ENCODE peak calls at places on chromosomes 6 and 20, in eight cellular contexts. Z is left cardiac atrium, V is non-pigmented ciliary epithelial cell, N is AG09319, Q is NCI-H345, J is amniotic stem cell, P is transverse colon, S is brain microvascular endothelial cell. M is an unnamed sample.

GRCh38 chr6:66496659-66497058 is 789.6 kb upstream of the EYS start:
- DNase-seq in Z (no peak), J (no peak), V (no peak), P (no peak), N (no peak), S (no peak), Q (peak; percentile 7), M (peak; percentile 16)

GRCh38 chr6:69768664-69769063 is 28.1 kb downstream of the LMBRD1 start:
- DNase-seq in Z (no peak), V (no peak), Q (no peak), S (no peak), N (no peak), P (no peak), J (no peak), M (no peak)

GRCh38 chr6:136059308-136059707 is 190.8 kb downstream of the MTFR2 start:
- DNase-seq in P (peak; percentile 9), Z (no peak), N (no peak), S (no peak), V (no peak), J (no peak), Q (no peak), M (no peak)

GRCh38 chr6:17583811-17584210 is 16.3 kb upstream of the FAM8A1 start:
- DNase-seq in J (no peak), S (peak; percentile 72), Z (peak; percentile 31), N (no peak), P (no peak), V (no peak), Q (peak; percentile 40), M (no peak)

GRCh38 chr6:93787841-93788240 is 368.5 kb upstream of the EPHA7 start:
- DNase-seq in Q (no peak), P (no peak), S (peak; percentile 79), V (peak; percentile 42), N (no peak), J (no peak), Z (no peak), M (no peak)

GRCh38 chr6:139080255-139080920 is 51.8 kb downstream of the ABRACL start:
- DNase-seq in Z (no peak), P (no peak), V (no peak), N (no peak), S (peak; percentile 4), Q (no peak), J (no peak), M (no peak)

GRCh38 chr20:34426026-34426425 is 63.0 kb downstream of the ITCH start:
- DNase-seq in P (no peak), N (no peak), Z (no peak), J (no peak), S (no peak), V (no peak), Q (no peak), M (no peak)

GRCh38 chr6:134870677-134871498 is 79.0 kb downstream of the ALDH8A1 start:
- DNase-seq in J (no peak), P (peak; percentile 29), Q (peak; percentile 50), S (no peak), Z (no peak), N (no peak), V (no peak), M (peak; percentile 30)

GRCh38 chr6:106509420-106510089 is 119.7 kb downstream of the RTN4IP1 start:
- DNase-seq in P (no peak), Q (no peak), Z (no peak), J (no peak), S (peak; percentile 29), V (no peak), N (no peak), M (no peak)

GRCh38 chr6:31920803-31921202 is 6.7 kb upstream of the C2 start:
- DNase-seq in S (no peak), V (no peak), Q (no peak), P (no peak), N (no peak), J (no peak), Z (no peak), M (no peak)

GRCh38 chr6:110232456-110232855 is 52.2 kb downstream of the CDC40 start:
- DNase-seq in P (no peak), Z (no peak), Q (no peak), V (no peak), S (no peak), J (peak; percentile 6), N (peak; percentile 35), M (no peak)

GRCh38 chr6:118893095-118893881 is 664 bp upstream of the ASF1A start:
- DNase-seq in P (peak; percentile 50), J (peak; percentile 50), Q (peak; percentile 73), N (no peak), Z (no peak), S (peak; percentile 66), V (no peak), M (peak; percentile 62)

GRCh38 chr6:135094403-135094821 is 39.8 kb upstream of the HBS1L start:
- DNase-seq in J (no peak), Z (no peak), P (no peak), N (no peak), Q (no peak), S (no peak), V (no peak), M (no peak)

GRCh38 chr6:33655155-33655554 is 34.0 kb downstream of the ITPR3 start:
- DNase-seq in S (no peak), P (no peak), Q (no peak), N (peak; percentile 42), J (no peak), Z (no peak), V (no peak), M (peak; percentile 40)

GRCh38 chr6:130376921-130377320 is 11.1 kb downstream of the TMEM200A start:
- DNase-seq in Q (no peak), V (no peak), S (no peak), Z (no peak), J (no peak), P (no peak), N (no peak), M (no peak)

GRCh38 chr6:72553531-72554202 is 68.2 kb upstream of the KCNQ5 start:
- DNase-seq in Z (no peak), P (no peak), S (peak; percentile 87), Q (peak; percentile 68), J (peak; percentile 71), N (peak; percentile 71), V (peak; percentile 84), M (peak; percentile 18)

GRCh38 chr6:42140756-42141602 is 1.4 kb downstream of the C6orf132 start:
- DNase-seq in V (no peak), J (no peak), P (no peak), N (no peak), Q (no peak), S (no peak), Z (no peak), M (no peak)

GRCh38 chr6:18192026-18192425 is 36.8 kb downstream of the KDM1B start:
- DNase-seq in N (no peak), V (no peak), S (no peak), J (no peak), P (no peak), Q (no peak), Z (no peak), M (no peak)

GRCh38 chr20:6074145-6074561 is 20.3 kb upstream of the LRRN4 start:
- DNase-seq in J (no peak), V (no peak), N (no peak), S (no peak), Z (no peak), P (no peak), Q (peak; percentile 9), M (no peak)

GRCh38 chr6:44397424-44398169 is 10.1 kb downstream of the CDC5L start:
- DNase-seq in N (no peak), Q (no peak), S (no peak), V (no peak), P (no peak), J (no peak), Z (no peak), M (no peak)

GRCh38 chr6:1312444-1313363 is 806 bp downstream of the FOXQ1 start:
- DNase-seq in S (no peak), Q (no peak), Z (no peak), V (no peak), N (no peak), J (no peak), P (no peak), M (no peak)

GRCh38 chr6:48542191-48542590 is 431.2 kb upstream of the PTCHD4 start:
- DNase-seq in N (no peak), J (no peak), S (no peak), Z (no peak), V (no peak), Q (no peak), P (no peak), M (peak; percentile 75)

GRCh38 chr6:148530394-148530923 is 187.8 kb downstream of the SASH1 start:
- DNase-seq in P (no peak), Q (no peak), V (peak; percentile 80), J (peak; percentile 80), S (peak; percentile 92), N (peak; percentile 62), Z (no peak), M (no peak)

GRCh38 chr6:165634076-165634475 is 29.0 kb downstream of the PDE10A start:
- DNase-seq in V (no peak), P (no peak), J (no peak), Q (no peak), Z (no peak), N (no peak), S (no peak), M (no peak)

GRCh38 chr6:27495386-27496135 is 22.7 kb upstream of the ZNF184 start:
- DNase-seq in Z (peak; percentile 60), P (no peak), J (peak; percentile 70), Q (no peak), N (peak; percentile 72), S (peak; percentile 92), V (no peak), M (peak; percentile 78)

GRCh38 chr6:167588181-167588919 is 238.4 kb upstream of the AFDN start:
- DNase-seq in N (no peak), Q (no peak), Z (no peak), S (peak; percentile 42), P (no peak), J (no peak), V (no peak), M (no peak)

GRCh38 chr6:63351995-63352586 is 32.3 kb upstream of the LGSN start:
- DNase-seq in S (no peak), Z (no peak), P (no peak), N (peak; percentile 27), V (peak; percentile 20), Q (peak; percentile 5), J (no peak), M (peak; percentile 68)

GRCh38 chr6:98335594-98335993 is 498.8 kb upstream of the POU3F2 start:
- DNase-seq in Q (peak; percentile 52), S (no peak), V (no peak), N (no peak), J (no peak), Z (no peak), P (no peak), M (no peak)

GRCh38 chr6:5422321-5422915 is 161.1 kb downstream of the FARS2 start:
- DNase-seq in P (peak; percentile 12), Q (no peak), V (peak; percentile 13), N (peak; percentile 2), J (peak; percentile 5), S (peak; percentile 47), Z (no peak), M (peak; percentile 3)

GRCh38 chr6:105600342-105601293 is 197.7 kb upstream of the PREP start:
- DNase-seq in V (peak; percentile 89), Z (no peak), N (no peak), P (no peak), Q (no peak), S (peak; percentile 88), J (peak; percentile 23), M (peak; percentile 77)

GRCh38 chr6:108030223-108030622 is 44.3 kb downstream of the OSTM1 start:
- DNase-seq in P (no peak), Q (peak; percentile 8), V (no peak), Z (no peak), S (no peak), J (no peak), N (no peak), M (no peak)

GRCh38 chr20:44650777-44651493 is 564 bp downstream of the ADA start:
- DNase-seq in P (no peak), N (no peak), Z (peak; percentile 40), S (no peak), J (no peak), V (no peak), Q (no peak), M (no peak)

GRCh38 chr6:169211881-169212280 is 41.8 kb downstream of the THBS2 start:
- DNase-seq in V (no peak), Z (no peak), J (no peak), N (no peak), P (no peak), Q (no peak), S (no peak), M (no peak)

GRCh38 chr6:32843321-32843978 is 397 bp downstream of the PSMB8 start:
- DNase-seq in N (no peak), S (no peak), Z (no peak), J (no peak), V (no peak), Q (peak; percentile 22), P (peak; percentile 20), M (no peak)